ENCODE peak calls at places on chromosomes 2 and 18, in nine cellular contexts. H is pulmonary artery endothelial cell; I is aorta; D is HEK293T; E is stimulated activated CD8-positive, alpha-beta memory T cell treated with anti-CD3 and anti-CD28 coated beads, Interleukin-7, amount 100 ng/mL, for 4 hours; Z is NCI-H446 treated with DMSO at 0.1 percent for 48 hours; A is endothelial cell; W is T-helper 1 cell; Y is ecto neural progenitor cell. G is an unnamed sample.
A peak's percentile ranks its signal among the peaks of the same experiment; 100 is the strongest.

GRCh38 chr2:20414806-20415205 is 32.1 kb upstream of the RHOB start:
- DNase-seq in H (no peak), I (peak; percentile 9), D (no peak), E (no peak), Z (no peak), A (no peak), W (no peak), Y (no peak), G (no peak)

GRCh38 chr2:206084870-206085741 is 868 bp downstream of the INO80D start:
- DNase-seq in H (no peak), I (peak; percentile 58), D (peak; percentile 23), E (no peak), Z (no peak), A (peak; percentile 48), W (peak; percentile 42), Y (peak; percentile 64), G (peak; percentile 86)

GRCh38 chr2:7792031-7792651 is 874.9 kb downstream of the RNF144A start:
- DNase-seq in H (no peak), I (no peak), D (no peak), E (no peak), Z (peak; percentile 63), A (no peak), W (no peak), Y (no peak), G (no peak)

GRCh38 chr18:56402872-56403516 is 235.4 kb downstream of the TXNL1 start:
- DNase-seq in H (no peak), I (peak; percentile 64), D (no peak), E (no peak), Z (peak; percentile 47), A (no peak), W (no peak), Y (no peak), G (no peak)

GRCh38 chr2:164896634-164897033 is 55.0 kb upstream of the COBLL1 start:
- DNase-seq in H (peak; percentile 32), I (no peak), D (no peak), E (no peak), Z (no peak), A (no peak), W (no peak), Y (no peak), G (no peak)

GRCh38 chr2:35365859-35366258 is 989.7 kb upstream of the CRIM1 start:
- DNase-seq in H (no peak), I (no peak), D (no peak), E (no peak), Z (no peak), A (no peak), W (no peak), Y (no peak), G (no peak)

GRCh38 chr18:39326772-39327171 is 1761.2 kb upstream of the CELF4 start:
- DNase-seq in H (no peak), I (no peak), D (no peak), E (no peak), Z (no peak), A (no peak), W (no peak), Y (no peak), G (no peak)

GRCh38 chr2:121791801-121792221 is 36.4 kb downstream of the TSN start:
- DNase-seq in H (no peak), I (no peak), D (no peak), E (no peak), Z (no peak), A (no peak), W (no peak), Y (no peak), G (no peak)